ENCODE peak calls at places on chromosome 20, in four cellular contexts. One of them, this sample, is unnamed.

GRCh38 chr20:19889011-19889953 is 127.9 kb upstream of the NAA20 start:
- DNase-seq in HepG2: no peak
- DNase-seq in GM12878: no peak
- DNase-seq in K562: no peak
- DNase-seq in this sample: no peak

GRCh38 chr20:58697201-58697866 is 4.7 kb downstream of the NPEPL1 start:
- DNase-seq in HepG2: no peak
- DNase-seq in GM12878: no peak
- DNase-seq in K562: peak; percentile 27
- DNase-seq in this sample: no peak

GRCh38 chr20:23937303-23938117 is 51.1 kb downstream of the GGTLC1 start:
- DNase-seq in HepG2: peak; percentile 52
- DNase-seq in GM12878: peak; percentile 3
- DNase-seq in K562: peak; percentile 20
- DNase-seq in this sample: peak; percentile 73

GRCh38 chr20:14712302-14712739 is 374.9 kb upstream of the FLRT3 start:
- DNase-seq in HepG2: no peak
- DNase-seq in GM12878: no peak
- DNase-seq in K562: no peak
- DNase-seq in this sample: peak; percentile 90

GRCh38 chr20:35719717-35720116 is 20.5 kb downstream of the ROMO1 start:
- DNase-seq in HepG2: no peak
- DNase-seq in GM12878: no peak
- DNase-seq in K562: no peak
- DNase-seq in this sample: no peak

GRCh38 chr20:17530716-17531536 is at the start of gene BFSP1:
- DNase-seq in HepG2: peak; percentile 55
- DNase-seq in GM12878: no peak
- DNase-seq in K562: no peak
- DNase-seq in this sample: peak; percentile 79

GRCh38 chr20:53159144-53159543 is 187.0 kb downstream of the TSHZ2 start:
- DNase-seq in HepG2: no peak
- DNase-seq in GM12878: no peak
- DNase-seq in K562: no peak
- DNase-seq in this sample: no peak

GRCh38 chr20:17614176-17614811 is 44.4 kb downstream of the DSTN start:
- DNase-seq in HepG2: no peak
- DNase-seq in GM12878: no peak
- DNase-seq in K562: no peak
- DNase-seq in this sample: peak; percentile 51

GRCh38 chr20:13142143-13142542 is 78.9 kb upstream of the ISM1 start:
- DNase-seq in HepG2: peak; percentile 35
- DNase-seq in GM12878: no peak
- DNase-seq in K562: no peak
- DNase-seq in this sample: no peak

GRCh38 chr20:59402697-59403096 is 102.3 kb downstream of the EDN3 start:
- DNase-seq in HepG2: no peak
- DNase-seq in GM12878: no peak
- DNase-seq in K562: no peak
- DNase-seq in this sample: no peak

GRCh38 chr20:33279261-33279910 is 3.6 kb upstream of the BPIFB1 start:
- DNase-seq in HepG2: no peak
- DNase-seq in GM12878: no peak
- DNase-seq in K562: no peak
- DNase-seq in this sample: no peak

GRCh38 chr20:20405619-20406018 is 37.7 kb downstream of the INSM1 start:
- DNase-seq in HepG2: no peak
- DNase-seq in GM12878: no peak
- DNase-seq in K562: no peak
- DNase-seq in this sample: no peak

GRCh38 chr20:33281550-33282146 is 1.4 kb upstream of the BPIFB1 start:
- DNase-seq in HepG2: no peak
- DNase-seq in GM12878: no peak
- DNase-seq in K562: no peak
- DNase-seq in this sample: no peak

GRCh38 chr20:58636983-58637421 is 14.1 kb upstream of the STX16 start:
- DNase-seq in HepG2: no peak
- DNase-seq in GM12878: no peak
- DNase-seq in K562: no peak
- DNase-seq in this sample: no peak

GRCh38 chr20:1933465-1933870 is 38.3 kb downstream of the SIRPA start:
- DNase-seq in HepG2: no peak
- DNase-seq in GM12878: no peak
- DNase-seq in K562: no peak
- DNase-seq in this sample: no peak

GRCh38 chr20:21503345-21503744 is 10.5 kb downstream of the NKX2-2 start:
- DNase-seq in HepG2: no peak
- DNase-seq in GM12878: peak; percentile 60
- DNase-seq in K562: no peak
- DNase-seq in this sample: no peak

GRCh38 chr20:23634044-23634801 is 3.5 kb downstream of the CST3 start:
- DNase-seq in HepG2: no peak
- DNase-seq in GM12878: no peak
- DNase-seq in K562: no peak
- DNase-seq in this sample: no peak

GRCh38 chr20:10982692-10983091 is 308.9 kb upstream of the JAG1 start:
- DNase-seq in HepG2: peak; percentile 10
- DNase-seq in GM12878: no peak
- DNase-seq in K562: no peak
- DNase-seq in this sample: peak; percentile 28

GRCh38 chr20:20184149-20184548 is 131.8 kb downstream of the CFAP61 start:
- DNase-seq in HepG2: no peak
- DNase-seq in GM12878: no peak
- DNase-seq in K562: peak; percentile 10
- DNase-seq in this sample: peak; percentile 16

GRCh38 chr20:40667503-40667902 is 21.5 kb downstream of the MAFB start:
- DNase-seq in HepG2: no peak
- DNase-seq in GM12878: no peak
- DNase-seq in K562: no peak
- DNase-seq in this sample: no peak

GRCh38 chr20:4787825-4788224 is 66.1 kb downstream of the PRND start:
- DNase-seq in HepG2: no peak
- DNase-seq in GM12878: no peak
- DNase-seq in K562: no peak
- DNase-seq in this sample: no peak

GRCh38 chr20:32571566-32571965 is 13.6 kb downstream of the NOL4L start:
- DNase-seq in HepG2: no peak
- DNase-seq in GM12878: no peak
- DNase-seq in K562: no peak
- DNase-seq in this sample: no peak

GRCh38 chr20:35661013-35661412 is 3.7 kb downstream of the CPNE1 start:
- DNase-seq in HepG2: no peak
- DNase-seq in GM12878: no peak
- DNase-seq in K562: no peak
- DNase-seq in this sample: no peak

GRCh38 chr20:38452880-38453624 is 17.9 kb upstream of the SNHG17 start:
- DNase-seq in HepG2: no peak
- DNase-seq in GM12878: no peak
- DNase-seq in K562: peak; percentile 63
- DNase-seq in this sample: no peak

GRCh38 chr20:44829688-44830087 is 19.3 kb upstream of the RIMS4 start:
- DNase-seq in HepG2: no peak
- DNase-seq in GM12878: no peak
- DNase-seq in K562: no peak
- DNase-seq in this sample: no peak

GRCh38 chr20:31713312-31714049 is 9.2 kb downstream of the BCL2L1 start:
- DNase-seq in HepG2: peak; percentile 81
- DNase-seq in GM12878: no peak
- DNase-seq in K562: no peak
- DNase-seq in this sample: peak; percentile 82

GRCh38 chr20:47468290-47469050 is 33.2 kb upstream of the NCOA3 start:
- DNase-seq in HepG2: no peak
- DNase-seq in GM12878: peak; percentile 85
- DNase-seq in K562: no peak
- DNase-seq in this sample: no peak

GRCh38 chr20:62535964-62536363 is 60.2 kb upstream of the GATA5 start:
- DNase-seq in HepG2: no peak
- DNase-seq in GM12878: no peak
- DNase-seq in K562: no peak
- DNase-seq in this sample: no peak

GRCh38 chr20:44973053-44973452 is 6.7 kb downstream of the STK4 start:
- DNase-seq in HepG2: no peak
- DNase-seq in GM12878: no peak
- DNase-seq in K562: no peak
- DNase-seq in this sample: no peak

GRCh38 chr20:40838516-40838915 is 149.5 kb upstream of the MAFB start:
- DNase-seq in HepG2: no peak
- DNase-seq in GM12878: no peak
- DNase-seq in K562: no peak
- DNase-seq in this sample: no peak

GRCh38 chr20:59439243-59439642 is 138.8 kb downstream of the EDN3 start:
- DNase-seq in HepG2: no peak
- DNase-seq in GM12878: no peak
- DNase-seq in K562: peak; percentile 16
- DNase-seq in this sample: no peak

GRCh38 chr20:22901164-22901563 is 133.9 kb upstream of the SSTR4 start:
- DNase-seq in HepG2: no peak
- DNase-seq in GM12878: no peak
- DNase-seq in K562: no peak
- DNase-seq in this sample: no peak

GRCh38 chr20:3721912-3722311 is 9.5 kb upstream of the SIGLEC1 start:
- DNase-seq in HepG2: no peak
- DNase-seq in GM12878: no peak
- DNase-seq in K562: no peak
- DNase-seq in this sample: no peak

GRCh38 chr20:3723284-3723683 is 9.2 kb upstream of the HSPA12B start:
- DNase-seq in HepG2: no peak
- DNase-seq in GM12878: no peak
- DNase-seq in K562: no peak
- DNase-seq in this sample: no peak

GRCh38 chr20:3727333-3728035 is 5.0 kb upstream of the HSPA12B start:
- DNase-seq in HepG2: no peak
- DNase-seq in GM12878: no peak
- DNase-seq in K562: no peak
- DNase-seq in this sample: no peak

GRCh38 chr20:3720626-3721025 is 8.2 kb upstream of the SIGLEC1 start:
- DNase-seq in HepG2: no peak
- DNase-seq in GM12878: no peak
- DNase-seq in K562: no peak
- DNase-seq in this sample: no peak

DNA sequence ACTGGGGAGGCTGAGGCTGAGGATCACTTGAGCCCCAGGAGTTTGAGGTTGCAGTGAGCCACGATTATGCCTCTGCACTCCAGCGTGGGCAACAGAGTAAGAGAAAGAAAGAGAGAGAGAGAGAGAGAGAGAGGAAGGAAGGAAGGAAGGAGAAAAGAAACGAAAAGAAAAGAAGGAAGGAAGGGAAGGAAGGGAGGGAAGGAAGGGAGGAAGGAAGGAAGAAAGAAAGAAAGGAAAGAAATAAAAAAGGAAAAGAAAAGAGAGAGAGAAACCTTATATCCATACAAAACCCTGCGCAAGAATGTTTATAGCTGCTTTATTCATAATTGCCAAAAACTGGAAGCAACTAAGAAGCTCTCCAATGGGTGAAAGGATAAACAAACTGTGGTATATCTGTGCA is 8.1 kb upstream of the HSPA12B start:
- DNase-seq in HepG2: no peak
- DNase-seq in GM12878: no peak
- DNase-seq in K562: no peak
- DNase-seq in this sample: no peak
- TF ChIP-seq CHD4 in HepG2: no peak
- TF ChIP-seq CHD4 in GM12878: no peak
- TF ChIP-seq CHD4 in K562: no peak
- TF ChIP-seq CHD4 in this sample: no peak

DNA sequence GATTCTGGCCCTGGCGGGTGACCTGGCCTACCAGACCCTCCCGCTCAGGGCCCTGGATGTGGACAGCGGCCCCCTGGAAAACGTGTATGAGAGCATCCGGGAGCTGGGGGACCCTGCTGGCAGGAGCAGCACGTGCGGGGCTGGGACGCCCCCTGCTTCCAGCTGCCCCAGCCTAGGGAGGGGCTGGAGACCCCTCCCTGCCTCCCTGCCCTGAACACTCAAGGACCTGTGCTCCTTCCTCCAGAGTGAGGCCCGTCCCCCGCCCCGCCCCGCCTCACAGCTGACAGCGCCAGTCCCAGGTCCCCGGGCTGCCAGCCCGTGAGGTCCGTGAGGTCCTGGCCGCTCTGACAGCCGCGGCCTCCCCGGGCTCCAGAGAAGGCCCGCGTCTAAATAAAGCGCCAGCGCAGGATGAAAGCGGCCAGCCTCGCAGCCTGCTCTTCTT is 868 bp upstream of the SLC2A4RG start:
- DNase-seq in HepG2: peak; percentile 71
- DNase-seq in GM12878: no peak
- DNase-seq in K562: peak; percentile 62
- DNase-seq in this sample: no peak
- TF ChIP-seq CHD4 in HepG2: no peak
- TF ChIP-seq CHD4 in GM12878: no peak
- TF ChIP-seq CHD4 in K562: no peak
- TF ChIP-seq CHD4 in this sample: no peak

DNA sequence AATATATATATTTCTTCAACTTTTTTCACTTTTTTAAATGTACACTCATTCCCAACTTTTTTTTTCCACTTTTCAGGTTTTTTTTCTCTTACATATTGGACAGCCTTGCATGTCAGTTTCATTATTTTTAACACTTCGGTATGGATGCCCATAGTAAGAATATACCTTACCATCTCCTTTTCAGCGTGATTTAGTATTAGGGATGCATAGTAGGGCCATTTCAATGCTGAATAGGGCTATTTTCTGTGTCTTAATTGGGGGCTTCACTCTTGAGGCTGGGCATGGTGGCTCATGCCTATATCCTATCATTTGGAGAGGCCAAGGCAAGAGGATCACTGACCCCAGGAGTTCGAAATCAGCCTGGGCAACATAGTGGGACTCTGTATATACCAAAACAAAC is 6.7 kb downstream of the RNF114 start:
- DNase-seq in HepG2: no peak
- DNase-seq in GM12878: no peak
- DNase-seq in K562: no peak
- DNase-seq in this sample: no peak
- TF ChIP-seq CHD4 in HepG2: no peak
- TF ChIP-seq CHD4 in GM12878: no peak
- TF ChIP-seq CHD4 in K562: no peak
- TF ChIP-seq CHD4 in this sample: no peak

DNA sequence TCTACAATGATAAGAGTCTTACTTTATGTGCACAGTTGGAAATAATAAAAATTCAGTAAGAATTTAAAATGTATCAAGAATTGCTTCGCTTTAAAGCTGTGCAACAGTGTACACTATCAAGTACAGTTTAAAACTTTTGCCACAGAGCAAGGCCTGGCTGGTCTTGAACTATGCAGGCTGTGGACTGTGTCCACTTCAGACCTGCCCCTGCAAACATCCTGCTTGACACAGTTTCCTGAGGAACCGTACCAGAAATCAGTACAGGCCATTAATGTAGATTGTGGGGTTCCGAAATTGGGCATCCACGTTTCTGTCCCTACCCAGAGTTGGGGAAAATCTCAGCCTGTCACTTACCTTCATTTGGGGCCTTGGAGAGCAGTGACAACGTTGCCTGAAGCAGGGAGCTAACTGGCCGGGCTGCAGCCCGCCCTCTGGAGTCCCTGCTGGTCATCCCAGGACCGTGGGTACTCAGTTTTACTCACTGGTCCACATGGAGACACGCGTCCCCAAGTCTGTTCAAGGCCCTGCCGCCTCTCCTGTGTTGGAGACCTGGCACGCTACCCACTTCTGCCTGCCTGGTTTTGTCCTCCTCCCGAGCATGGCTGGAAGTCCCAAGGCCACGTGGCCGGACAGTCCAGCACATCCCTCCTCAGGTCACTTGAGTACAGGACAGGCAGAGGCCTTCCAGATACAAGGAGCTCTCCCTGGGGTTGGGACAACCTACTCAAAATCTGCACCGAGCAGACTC is 8.4 kb downstream of the NINL start:
- DNase-seq in HepG2: no peak
- DNase-seq in GM12878: no peak
- DNase-seq in K562: no peak
- DNase-seq in this sample: no peak
- TF ChIP-seq CHD4 in HepG2: no peak
- TF ChIP-seq CHD4 in GM12878: no peak
- TF ChIP-seq CHD4 in K562: no peak
- TF ChIP-seq CHD4 in this sample: no peak

This sample was measured in A549.